ENCODE peak calls at places on chromosome X, in six cellular contexts. One of them, this sample, is unnamed.

GRCh38 chrX:146907391-146908240 is 93.1 kb upstream of the CXorf51A start:
- DNase-seq in psoas muscle: no peak
- DNase-seq in left lung: no peak
- DNase-seq in lung: no peak
- DNase-seq in AG09309: no peak
- DNase-seq in HFFc6: no peak
- DNase-seq in this sample: no peak

GRCh38 chrX:9447906-9448305 is 17.0 kb upstream of the TBL1X start:
- DNase-seq in lung: no peak
- DNase-seq in psoas muscle: no peak
- DNase-seq in left lung: no peak
- DNase-seq in HFFc6: no peak
- DNase-seq in AG09309: no peak
- DNase-seq in this sample: no peak

GRCh38 chrX:19017271-19017670 is 33.4 kb upstream of the PHKA2 start:
- DNase-seq in lung: no peak
- DNase-seq in AG09309: no peak
- DNase-seq in HFFc6: no peak
- DNase-seq in psoas muscle: no peak
- DNase-seq in left lung: no peak
- DNase-seq in this sample: peak

GRCh38 chrX:119071381-119071780 is 1.4 kb upstream of the CT47C1 start:
- DNase-seq in HFFc6: no peak
- DNase-seq in psoas muscle: no peak
- DNase-seq in lung: no peak
- DNase-seq in left lung: no peak
- DNase-seq in AG09309: no peak
- DNase-seq in this sample: no peak

GRCh38 chrX:145405012-145405411 is 157.7 kb downstream of the SPANXN1 start:
- DNase-seq in left lung: no peak
- DNase-seq in psoas muscle: no peak
- DNase-seq in HFFc6: no peak
- DNase-seq in lung: no peak
- DNase-seq in AG09309: no peak
- DNase-seq in this sample: peak

GRCh38 chrX:68822641-68823410 is 6.0 kb upstream of the EFNB1 start:
- DNase-seq in HFFc6: peak
- DNase-seq in psoas muscle: peak
- DNase-seq in lung: no peak
- DNase-seq in left lung: no peak
- DNase-seq in AG09309: no peak
- DNase-seq in this sample: peak

GRCh38 chrX:150700107-150700506 is 6.9 kb downstream of the MTMR1 start:
- DNase-seq in HFFc6: no peak
- DNase-seq in left lung: no peak
- DNase-seq in lung: no peak
- DNase-seq in AG09309: no peak
- DNase-seq in psoas muscle: no peak
- DNase-seq in this sample: no peak

GRCh38 chrX:46130246-46130645 is 415.0 kb downstream of the ZNF674 start:
- DNase-seq in psoas muscle: no peak
- DNase-seq in HFFc6: no peak
- DNase-seq in left lung: no peak
- DNase-seq in lung: no peak
- DNase-seq in AG09309: no peak
- DNase-seq in this sample: peak

GRCh38 chrX:1673337-1673736 is 58.5 kb downstream of the ASMT start:
- DNase-seq in left lung: no peak
- DNase-seq in HFFc6: no peak
- DNase-seq in AG09309: no peak
- DNase-seq in lung: no peak
- DNase-seq in psoas muscle: no peak
- DNase-seq in this sample: peak

GRCh38 chrX:108439434-108439883 is at the start of gene COL4A5:
- DNase-seq in HFFc6: peak
- DNase-seq in left lung: no peak
- DNase-seq in psoas muscle: peak
- DNase-seq in lung: peak
- DNase-seq in AG09309: no peak
- DNase-seq in this sample: peak

GRCh38 chrX:20988118-20988517 is 386.1 kb upstream of the CNKSR2 start:
- DNase-seq in lung: no peak
- DNase-seq in psoas muscle: no peak
- DNase-seq in left lung: no peak
- DNase-seq in HFFc6: no peak
- DNase-seq in AG09309: no peak
- DNase-seq in this sample: no peak

GRCh38 chrX:132948648-132949260 is 9.7 kb downstream of the HS6ST2 start:
- DNase-seq in lung: no peak
- DNase-seq in HFFc6: no peak
- DNase-seq in psoas muscle: no peak
- DNase-seq in left lung: no peak
- DNase-seq in AG09309: no peak
- DNase-seq in this sample: peak

GRCh38 chrX:35665311-35665710 is 132.8 kb upstream of the MAGEB16 start:
- DNase-seq in left lung: no peak
- DNase-seq in lung: no peak
- DNase-seq in psoas muscle: no peak
- DNase-seq in HFFc6: no peak
- DNase-seq in AG09309: no peak
- DNase-seq in this sample: no peak

GRCh38 chrX:27715610-27716009 is 92.2 kb upstream of the MAGEB10 start:
- DNase-seq in AG09309: no peak
- DNase-seq in lung: no peak
- DNase-seq in psoas muscle: no peak
- DNase-seq in HFFc6: no peak
- DNase-seq in left lung: no peak
- DNase-seq in this sample: no peak
- TF ChIP-seq CTCF in AG09309: no peak
- TF ChIP-seq CTCF in lung: no peak
- TF ChIP-seq CTCF in psoas muscle: no peak
- TF ChIP-seq CTCF in HFFc6: no peak
- TF ChIP-seq CTCF in left lung: no peak
- TF ChIP-seq CTCF in this sample: no peak

GRCh38 chrX:66200855-66201795 is 37.1 kb downstream of the HEPH start:
- DNase-seq in psoas muscle: no peak
- DNase-seq in lung: no peak
- DNase-seq in HFFc6: peak
- DNase-seq in left lung: no peak
- DNase-seq in AG09309: peak
- DNase-seq in this sample: no peak
- TF ChIP-seq CTCF in psoas muscle: peak
- TF ChIP-seq CTCF in lung: no peak
- TF ChIP-seq CTCF in HFFc6: peak
- TF ChIP-seq CTCF in left lung: no peak
- TF ChIP-seq CTCF in AG09309: peak
- TF ChIP-seq CTCF in this sample: no peak

GRCh38 chrX:39814391-39814790 is 283.4 kb downstream of the BCOR start:
- DNase-seq in lung: no peak
- DNase-seq in left lung: no peak
- DNase-seq in psoas muscle: peak
- DNase-seq in AG09309: no peak
- DNase-seq in HFFc6: no peak
- DNase-seq in this sample: no peak
- TF ChIP-seq CTCF in lung: no peak
- TF ChIP-seq CTCF in left lung: no peak
- TF ChIP-seq CTCF in psoas muscle: peak
- TF ChIP-seq CTCF in AG09309: peak
- TF ChIP-seq CTCF in HFFc6: peak
- TF ChIP-seq CTCF in this sample: peak

GRCh38 chrX:120301960-120302359 is 9.3 kb downstream of the TMEM255A start:
- DNase-seq in left lung: no peak
- DNase-seq in HFFc6: no peak
- DNase-seq in AG09309: no peak
- DNase-seq in psoas muscle: no peak
- DNase-seq in lung: no peak
- DNase-seq in this sample: no peak

GRCh38 chrX:120301497-120301896 is 9.8 kb downstream of the TMEM255A start:
- DNase-seq in AG09309: no peak
- DNase-seq in HFFc6: no peak
- DNase-seq in psoas muscle: no peak
- DNase-seq in left lung: no peak
- DNase-seq in lung: no peak
- DNase-seq in this sample: no peak

GRCh38 chrX:120297923-120298322 is 13.3 kb downstream of the TMEM255A start:
- DNase-seq in lung: no peak
- DNase-seq in left lung: no peak
- DNase-seq in AG09309: no peak
- DNase-seq in psoas muscle: no peak
- DNase-seq in HFFc6: no peak
- DNase-seq in this sample: no peak

GRCh38 chrX:120302434-120302833 is 8.8 kb downstream of the TMEM255A start:
- DNase-seq in HFFc6: no peak
- DNase-seq in psoas muscle: no peak
- DNase-seq in left lung: no peak
- DNase-seq in lung: no peak
- DNase-seq in AG09309: no peak
- DNase-seq in this sample: no peak

DNA sequence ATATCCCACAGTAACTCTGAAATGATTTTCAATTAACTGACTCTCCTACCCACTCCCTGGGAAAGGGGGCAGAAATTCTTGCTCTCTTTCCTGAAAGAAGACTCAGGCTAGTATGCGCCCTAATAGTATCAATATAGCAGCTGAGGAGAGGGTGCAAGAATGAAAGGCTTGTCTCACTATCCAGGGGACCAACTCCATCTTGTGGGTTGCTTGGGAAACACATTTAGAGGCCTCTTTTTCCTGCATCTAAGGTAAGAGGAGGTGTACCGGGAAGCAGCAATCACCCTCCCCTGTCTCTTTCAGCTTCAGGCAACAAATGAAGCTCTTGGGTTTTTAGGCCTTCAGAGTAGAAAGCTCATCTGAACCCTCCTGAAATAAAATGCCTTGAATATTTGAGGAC is 11.3 kb downstream of the TMEM255A start:
- DNase-seq in AG09309: no peak
- DNase-seq in left lung: no peak
- DNase-seq in psoas muscle: no peak
- DNase-seq in HFFc6: no peak
- DNase-seq in lung: no peak
- DNase-seq in this sample: no peak
- TF ChIP-seq CTCF in AG09309: no peak
- TF ChIP-seq CTCF in left lung: no peak
- TF ChIP-seq CTCF in psoas muscle: no peak
- TF ChIP-seq CTCF in HFFc6: no peak
- TF ChIP-seq CTCF in lung: no peak
- TF ChIP-seq CTCF in this sample: no peak

DNA sequence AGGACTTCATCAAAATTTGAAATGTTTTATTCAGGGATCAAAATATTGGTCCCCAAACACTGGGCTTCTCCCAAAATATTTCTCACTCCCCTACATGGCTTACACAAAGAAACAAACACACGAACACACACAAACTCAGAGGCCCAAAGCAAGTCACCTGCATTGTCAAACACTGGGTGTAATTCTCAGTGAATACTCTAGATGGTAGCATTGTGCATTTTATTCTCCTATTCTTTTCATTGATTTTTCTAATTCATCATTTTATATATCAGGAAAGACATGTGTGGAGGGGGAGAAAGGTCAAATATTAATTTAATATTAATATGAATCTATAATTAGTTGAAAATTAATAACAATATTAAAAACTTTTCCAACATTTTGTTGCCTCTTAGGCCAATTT is 72.3 kb upstream of the TNMD start:
- DNase-seq in HFFc6: no peak
- DNase-seq in left lung: no peak
- DNase-seq in psoas muscle: no peak
- DNase-seq in lung: no peak
- DNase-seq in AG09309: no peak
- DNase-seq in this sample: no peak
- TF ChIP-seq CTCF in HFFc6: peak
- TF ChIP-seq CTCF in left lung: peak
- TF ChIP-seq CTCF in psoas muscle: peak
- TF ChIP-seq CTCF in lung: peak
- TF ChIP-seq CTCF in AG09309: peak
- TF ChIP-seq CTCF in this sample: peak

DNA sequence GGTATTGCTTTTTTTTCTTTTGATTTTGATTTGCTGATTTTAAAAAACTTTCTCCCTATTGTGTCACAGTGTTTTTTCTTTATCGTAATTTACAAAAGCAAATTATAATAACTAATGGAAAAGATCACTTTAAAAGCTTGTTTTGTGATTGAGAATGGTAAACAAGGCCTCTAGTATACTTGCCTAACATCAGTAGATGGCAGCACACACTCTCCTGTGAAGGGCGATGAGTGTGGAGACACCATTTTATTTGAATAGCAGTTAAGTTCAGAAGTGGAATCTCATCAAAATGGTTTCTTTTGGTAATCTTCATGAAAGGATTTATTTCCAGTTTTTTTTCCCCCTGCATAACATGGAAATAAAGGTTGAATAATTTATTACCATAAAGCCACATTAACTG is 72.3 kb downstream of the PAK3 start:
- DNase-seq in lung: no peak
- DNase-seq in HFFc6: no peak
- DNase-seq in psoas muscle: no peak
- DNase-seq in left lung: no peak
- DNase-seq in AG09309: no peak
- DNase-seq in this sample: peak
- TF ChIP-seq CTCF in lung: no peak
- TF ChIP-seq CTCF in HFFc6: no peak
- TF ChIP-seq CTCF in psoas muscle: no peak
- TF ChIP-seq CTCF in left lung: no peak
- TF ChIP-seq CTCF in AG09309: peak
- TF ChIP-seq CTCF in this sample: peak

GRCh38 chrX:23797371-23798128 is 14.6 kb downstream of the SAT1 start:
- DNase-seq in HFFc6: no peak
- DNase-seq in AG09309: no peak
- DNase-seq in lung: no peak
- DNase-seq in left lung: no peak
- DNase-seq in psoas muscle: no peak
- DNase-seq in this sample: no peak
- TF ChIP-seq CTCF in HFFc6: no peak
- TF ChIP-seq CTCF in AG09309: no peak
- TF ChIP-seq CTCF in lung: no peak
- TF ChIP-seq CTCF in left lung: no peak
- TF ChIP-seq CTCF in psoas muscle: no peak
- TF ChIP-seq CTCF in this sample: no peak

GRCh38 chrX:12709047-12709446 is 82.2 kb upstream of the PRPS2 start:
- DNase-seq in psoas muscle: no peak
- DNase-seq in left lung: no peak
- DNase-seq in AG09309: no peak
- DNase-seq in lung: no peak
- DNase-seq in HFFc6: no peak
- DNase-seq in this sample: peak
- TF ChIP-seq CTCF in psoas muscle: no peak
- TF ChIP-seq CTCF in left lung: no peak
- TF ChIP-seq CTCF in AG09309: no peak
- TF ChIP-seq CTCF in lung: no peak
- TF ChIP-seq CTCF in HFFc6: peak
- TF ChIP-seq CTCF in this sample: peak